ENCODE peak calls at places on chromosomes 6 and 20, in six cellular contexts. H, J, W, Y, R and G are unnamed samples.

GRCh38 chr6:132659082-132659481 is at the start of gene TAAR1:
- DNase-seq in H (no peak), J (no peak), W (no peak), Y (no peak), R (no peak), G (no peak)

GRCh38 chr20:20241966-20242365 is 125.9 kb upstream of the INSM1 start:
- DNase-seq in Y (no peak), W (no peak), H (no peak), R (no peak), J (no peak), G (no peak)

GRCh38 chr20:62222266-62222850 is 2.3 kb upstream of the HRH3 start:
- DNase-seq in H (no peak), W (no peak), R (no peak), Y (no peak), J (no peak), G (no peak)

GRCh38 chr20:12217382-12217781 is 299.7 kb downstream of the BTBD3 start:
- DNase-seq in W (no peak), H (no peak), J (no peak), Y (no peak), R (no peak), G (no peak)

GRCh38 chr6:35392111-35392702 is 49.8 kb downstream of the PPARD start:
- DNase-seq in R (no peak), Y (no peak), H (no peak), W (peak; percentile 39), J (no peak), G (no peak)

GRCh38 chr20:7926767-7927166 is 13.5 kb downstream of the HAO1 start:
- DNase-seq in H (no peak), W (peak; percentile 23), Y (no peak), J (no peak), R (no peak), G (peak; percentile 75)

GRCh38 chr6:110256366-110256765 is 76.1 kb downstream of the CDC40 start:
- DNase-seq in R (no peak), W (no peak), H (no peak), Y (no peak), J (no peak), G (no peak)

GRCh38 chr20:38489181-38489580 is 16.5 kb downstream of the RALGAPB start:
- DNase-seq in H (no peak), J (no peak), R (no peak), Y (no peak), W (no peak), G (no peak)

GRCh38 chr6:511488-512137 is 120.1 kb downstream of the IRF4 start:
- DNase-seq in W (no peak), Y (no peak), R (no peak), H (no peak), J (no peak), G (no peak)

GRCh38 chr6:73078333-73078732 is 147.0 kb downstream of the KHDC1L start:
- DNase-seq in W (no peak), H (no peak), J (no peak), R (no peak), Y (no peak), G (no peak)

GRCh38 chr20:64091762-64092161 is 7.6 kb upstream of the LKAAEAR1 start:
- DNase-seq in W (no peak), H (no peak), J (no peak), R (peak; percentile 59), Y (no peak), G (no peak)

GRCh38 chr6:149473080-149474052 is 11.4 kb downstream of the ZC3H12D start:
- DNase-seq in J (peak; percentile 12), R (peak; percentile 2), W (peak; percentile 65), H (no peak), Y (no peak), G (no peak)

GRCh38 chr6:40477246-40478126 is 109.7 kb downstream of the LRFN2 start:
- DNase-seq in Y (no peak), W (no peak), H (peak; percentile 33), R (no peak), J (no peak), G (no peak)

GRCh38 chr6:111113731-111114438 is 26.6 kb downstream of the SLC16A10 start:
- DNase-seq in R (no peak), Y (no peak), J (no peak), H (no peak), W (no peak), G (no peak)

GRCh38 chr20:59676126-59676876 is 72.0 kb downstream of the PHACTR3 start:
- DNase-seq in Y (no peak), R (no peak), W (no peak), J (no peak), H (no peak), G (no peak)

GRCh38 chr6:134152767-134153485 is 100.5 kb upstream of the SLC2A12 start:
- DNase-seq in R (no peak), Y (no peak), J (no peak), H (no peak), W (no peak), G (no peak)

GRCh38 chr6:52994031-52994788 is 874 bp downstream of the GSTA4 start:
- DNase-seq in Y (no peak), R (no peak), H (peak; percentile 19), W (peak; percentile 46), J (peak; percentile 5), G (peak; percentile 62)

GRCh38 chr20:49567421-49568256 is at the start of gene PTGIS:
- DNase-seq in R (no peak), Y (peak; percentile 83), H (peak; percentile 82), W (no peak), J (no peak), G (no peak)

GRCh38 chr20:19056909-19057308 is 155.5 kb upstream of the SLC24A3 start:
- DNase-seq in Y (peak; percentile 54), J (no peak), H (peak; percentile 25), R (no peak), W (no peak), G (no peak)

GRCh38 chr20:59948828-59949720 is 8.9 kb downstream of the FAM217B start:
- DNase-seq in R (no peak), H (no peak), Y (no peak), W (peak; percentile 63), J (no peak), G (peak; percentile 57)

GRCh38 chr6:27312146-27312949 is at the start of gene POM121L2:
- DNase-seq in R (no peak), W (peak; percentile 71), Y (peak; percentile 90), H (peak; percentile 84), J (peak; percentile 67), G (peak; percentile 65)

GRCh38 chr6:148997863-148998262 is 251.0 kb downstream of the UST start:
- DNase-seq in W (no peak), R (no peak), Y (no peak), J (no peak), H (no peak), G (no peak)

GRCh38 chr6:78623567-78623966 is 243.8 kb upstream of the IRAK1BP1 start:
- DNase-seq in H (no peak), J (no peak), R (no peak), Y (no peak), W (no peak), G (no peak)

GRCh38 chr6:52293067-52293466 is 8.5 kb upstream of the MCM3 start:
- DNase-seq in R (no peak), W (no peak), H (no peak), J (no peak), Y (no peak), G (peak; percentile 74)

GRCh38 chr6:134891633-134892032 is 58.3 kb downstream of the ALDH8A1 start:
- DNase-seq in R (no peak), W (no peak), H (no peak), J (no peak), Y (no peak), G (no peak)

GRCh38 chr6:87902383-87902782 is 145.3 kb upstream of the SPACA1 start:
- DNase-seq in J (no peak), H (no peak), R (no peak), Y (no peak), W (no peak), G (no peak)

GRCh38 chr6:41732601-41733348 is 2.6 kb downstream of the TFEB start:
- DNase-seq in J (no peak), Y (no peak), H (no peak), W (no peak), R (no peak), G (no peak)

GRCh38 chr6:115783402-115784061 is 277.2 kb downstream of the FRK start:
- DNase-seq in H (no peak), J (no peak), W (no peak), Y (no peak), R (no peak), G (no peak)

GRCh38 chr20:32762754-32763201 is 593 bp downstream of the DNMT3B start:
- DNase-seq in W (no peak), R (no peak), Y (no peak), H (no peak), J (no peak), G (no peak)

GRCh38 chr20:36493801-36494114 is 47.6 kb upstream of the MYL9 start:
- DNase-seq in J (no peak), R (no peak), Y (no peak), H (no peak), W (no peak), G (no peak)

GRCh38 chr20:36491901-36492617 is 49.3 kb upstream of the MYL9 start:
- DNase-seq in R (no peak), J (no peak), Y (no peak), H (no peak), W (no peak), G (peak; percentile 39)

GRCh38 chr20:36490191-36490590 is 51.1 kb upstream of the MYL9 start:
- DNase-seq in Y (no peak), H (no peak), J (no peak), W (no peak), R (no peak), G (no peak)

GRCh38 chr20:36496707-36497669 is 44.3 kb upstream of the MYL9 start:
- DNase-seq in H (no peak), R (no peak), Y (no peak), J (no peak), W (no peak), G (no peak)

GRCh38 chr20:36493013-36493800 is 48.1 kb upstream of the MYL9 start:
- DNase-seq in W (no peak), H (peak; percentile 56), R (no peak), Y (peak; percentile 67), J (no peak), G (peak; percentile 34)
- TF ChIP-seq JUN in W (no peak), H (no peak), R (no peak), Y (no peak), J (no peak), G (no peak)

DNA sequence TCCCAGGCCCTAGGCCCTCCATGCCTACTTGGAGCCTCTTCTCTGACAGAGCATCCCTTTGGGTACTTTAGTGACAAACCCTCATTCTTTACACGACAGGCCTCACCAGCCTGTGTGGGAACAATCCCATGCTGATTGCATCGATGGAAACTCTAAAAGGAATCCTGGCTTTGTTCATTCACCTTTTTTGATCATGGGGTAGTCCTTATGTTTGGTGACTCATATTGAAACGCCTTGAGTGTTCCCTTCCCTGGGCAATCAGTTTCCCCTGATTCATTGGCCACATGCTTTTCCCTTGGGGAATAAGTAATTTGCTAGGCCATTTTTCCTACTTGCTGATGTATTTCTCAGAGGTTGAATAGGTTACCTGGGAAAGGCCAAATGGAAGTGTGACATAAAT is 14.7 kb upstream of the TNFAIP3 start:
- DNase-seq in Y (no peak), R (no peak), J (no peak), W (no peak), H (no peak), G (no peak)
- TF ChIP-seq JUN in Y (no peak), R (no peak), J (no peak), W (no peak), H (no peak), G (no peak)

GRCh38 chr6:159521962-159522361 is 171.1 kb downstream of the SOD2 start:
- DNase-seq in Y (no peak), R (no peak), J (no peak), H (no peak), W (no peak), G (no peak)
- TF ChIP-seq JUN in Y (no peak), R (no peak), J (no peak), H (no peak), W (no peak), G (no peak)

GRCh38 chr6:36873612-36874011 is 991 bp downstream of the PPIL1 start:
- DNase-seq in W (peak; percentile 50), Y (no peak), J (peak; percentile 36), R (no peak), H (no peak), G (no peak)
- TF ChIP-seq JUN in W (no peak), Y (no peak), J (no peak), R (no peak), H (no peak), G (no peak)